ENCODE peak calls at places on chromosomes 12 and 14, in seven cellular contexts. I is upper lobe of left lung, Q is ovary, B is adrenal gland, R is suprapubic skin, V is testis, M is uterus. E is an unnamed sample.

GRCh38 chr12:116760621-116761020 is 22.5 kb downstream of the RNFT2 start:
- DNase-seq in V (no peak), M (no peak), B (no peak), Q (no peak), I (no peak), R (no peak), E (no peak)

GRCh38 chr12:77697126-77697525 is 133.6 kb upstream of the NAV3 start:
- DNase-seq in R (no peak), B (no peak), M (no peak), I (no peak), V (no peak), Q (no peak), E (no peak)

GRCh38 chr12:113196996-113197395 is 11.5 kb downstream of the RITA1 start:
- DNase-seq in B (peak; percentile 84), Q (peak; percentile 68), M (peak; percentile 73), R (no peak), I (no peak), V (peak; percentile 82), E (no peak)

GRCh38 chr14:66514206-66514605 is 6.3 kb downstream of the GPHN start:
- DNase-seq in M (no peak), R (no peak), I (no peak), V (no peak), B (no peak), Q (no peak), E (no peak)

GRCh38 chr14:38389666-38390065 is 133.8 kb upstream of the CLEC14A start:
- DNase-seq in V (no peak), M (no peak), R (no peak), B (no peak), Q (no peak), I (no peak), E (no peak)

GRCh38 chr14:42192659-42193425 is 586.2 kb downstream of the LRFN5 start:
- DNase-seq in V (no peak), M (no peak), I (no peak), B (no peak), Q (no peak), R (no peak), E (no peak)

GRCh38 chr14:71262466-71262865 is 355.2 kb downstream of the PCNX1 start:
- DNase-seq in M (no peak), R (no peak), Q (no peak), I (no peak), V (no peak), B (no peak), E (no peak)

GRCh38 chr14:82394916-82395315 is 861.3 kb upstream of the SEL1L start:
- DNase-seq in I (no peak), Q (no peak), R (no peak), M (no peak), V (no peak), B (no peak), E (no peak)

GRCh38 chr14:74350944-74351323 is 2.7 kb downstream of the VRTN start:
- DNase-seq in R (no peak), I (no peak), V (no peak), M (no peak), B (no peak), Q (no peak), E (no peak)

GRCh38 chr12:101775814-101776213 is 36.6 kb upstream of the SYCP3 start:
- DNase-seq in I (no peak), M (no peak), B (no peak), Q (no peak), V (no peak), R (no peak), E (no peak)

GRCh38 chr14:77140343-77140936 is 1.2 kb downstream of the ZDHHC22 start:
- DNase-seq in I (peak; percentile 61), M (no peak), V (no peak), R (no peak), B (no peak), Q (no peak), E (no peak)

GRCh38 chr12:89827592-89827991 is 119.0 kb upstream of the ATP2B1 start:
- DNase-seq in R (no peak), M (no peak), V (no peak), Q (no peak), I (no peak), B (no peak), E (no peak)

GRCh38 chr14:77864085-77864484 is 64.2 kb downstream of the ADCK1 start:
- DNase-seq in I (no peak), B (no peak), R (no peak), Q (no peak), V (no peak), M (no peak), E (no peak)

GRCh38 chr12:105228494-105228893 is 7.5 kb downstream of the APPL2 start:
- DNase-seq in M (no peak), Q (no peak), B (no peak), V (no peak), I (no peak), R (no peak), E (no peak)

GRCh38 chr14:74579447-74580274 is 32.4 kb downstream of the LTBP2 start:
- DNase-seq in B (no peak), V (no peak), R (no peak), Q (no peak), M (no peak), I (no peak), E (no peak)

DNA sequence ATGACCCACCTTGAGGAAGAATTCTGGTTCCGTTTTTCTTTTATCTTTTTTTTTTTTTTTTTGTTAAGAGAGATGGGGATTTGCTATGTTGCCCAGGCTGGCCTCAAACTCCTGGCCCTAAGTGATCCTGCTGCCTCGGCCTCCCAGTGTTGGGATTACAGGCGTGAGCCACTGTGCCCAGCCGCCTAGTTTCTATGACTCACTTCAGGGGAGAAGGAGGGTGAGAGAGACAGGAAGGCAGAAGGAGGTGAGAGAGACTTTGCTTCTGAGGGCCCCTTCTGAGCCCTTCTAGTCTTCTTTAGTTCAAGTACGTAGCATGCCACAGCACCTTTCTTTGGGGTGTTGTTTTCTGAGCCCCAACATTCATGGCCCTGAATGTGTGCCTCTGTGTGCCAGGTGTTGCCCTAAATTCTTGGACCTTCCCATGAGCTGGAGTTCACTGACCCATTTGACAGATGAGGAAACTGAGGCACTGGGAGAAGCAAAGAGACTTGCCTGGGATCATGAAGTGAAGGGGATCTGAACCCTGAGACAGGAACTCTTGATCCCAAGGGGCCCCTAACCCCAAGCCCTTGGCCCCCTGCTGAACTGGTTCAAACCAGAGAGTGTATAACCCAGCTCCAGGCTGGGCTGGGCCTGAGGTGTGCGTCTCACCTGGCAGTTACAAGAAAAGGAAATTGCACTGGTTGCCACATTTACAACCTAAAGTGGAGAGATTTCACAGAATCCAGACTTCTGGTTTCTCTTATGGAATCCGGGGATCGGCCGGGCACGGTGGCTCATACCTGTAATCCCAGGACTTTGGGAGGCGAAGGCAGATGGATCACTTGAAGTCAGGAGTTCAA is 20.8 kb downstream of the SH2B3 start:
- DNase-seq in R (no peak), Q (no peak), I (no peak), M (no peak), V (no peak), B (no peak), E (no peak)
- H3K4me1 ChIP-seq in R (peaks cover 41% of the 10 kb centered on the region), Q (peaks cover 8% of the 10 kb centered on the region), I (peaks cover 69% of the 10 kb centered on the region), M (peaks cover 16% of the 10 kb centered on the region), V (peaks cover 9% of the 10 kb centered on the region), B (no peaks in the 10 kb centered on the region), E (peaks cover 83% of the 10 kb centered on the region)

GRCh38 chr12:50790081-50790480 is 26.2 kb downstream of the ATF1 start:
- DNase-seq in Q (no peak), I (no peak), M (no peak), B (no peak), V (no peak), R (no peak), E (no peak)
- H3K27ac ChIP-seq in Q (no peak overlapping the region), I (no peak overlapping the region), M (no peak overlapping the region), B (no peak overlapping the region), V (no peak overlapping the region), R (no peak overlapping the region), E (no peak overlapping the region)

GRCh38 chr14:103059556-103059955 is 2.2 kb upstream of the CDC42BPB start:
- DNase-seq in I (no peak), R (no peak), V (no peak), M (no peak), B (no peak), Q (no peak), E (no peak)
- TF ChIP-seq POLR2A in I (no peak), R (no peak), V (no peak), M (no peak), B (no peak), Q (no peak), E (no peak)

DNA sequence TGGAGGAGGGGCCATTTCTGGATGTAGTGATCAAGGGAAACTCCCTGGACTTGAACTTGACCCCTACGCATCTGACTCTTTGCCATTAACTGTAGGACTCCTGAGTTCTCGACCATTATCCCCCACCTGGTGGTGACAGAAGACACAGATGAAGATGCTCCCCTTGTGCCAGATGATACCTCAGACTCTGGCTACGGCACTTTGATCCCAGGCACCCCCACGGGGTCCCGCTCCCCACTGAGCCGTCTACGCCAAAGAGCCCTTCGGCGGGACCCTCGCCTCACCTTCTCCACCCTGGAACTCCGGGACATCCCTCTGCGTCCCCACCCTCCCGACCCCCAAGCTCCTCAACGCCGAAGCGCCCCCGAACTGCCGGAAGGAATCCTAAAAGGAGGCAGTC is 14.7 kb downstream of the TNFRSF1A start:
- DNase-seq in I (peak; percentile 55), M (no peak), Q (no peak), R (no peak), V (no peak), B (no peak), E (no peak)
- H3K4me1 ChIP-seq in I (peaks cover 87% of the 10 kb centered on the region), M (no peaks in the 10 kb centered on the region), Q (peaks cover 19% of the 10 kb centered on the region), R (peaks cover 68% of the 10 kb centered on the region), V (peaks cover 54% of the 10 kb centered on the region), B (peaks cover 35% of the 10 kb centered on the region), E (peaks cover 98% of the 10 kb centered on the region)

GRCh38 chr14:69571879-69572633 is 2.6 kb downstream of the CCDC177 start:
- DNase-seq in B (no peak), Q (peak; percentile 31), V (peak; percentile 52), I (peak; percentile 91), M (peak; percentile 20), R (no peak), E (no peak)
- H3K27ac ChIP-seq in B (no peak overlapping the region), Q (no peak overlapping the region), V (no peak overlapping the region), I (no peak overlapping the region), M (no peak overlapping the region), R (no peak overlapping the region), E (no peak overlapping the region)

E was measured in esophagus muscularis mucosa.